ENCODE peak calls at places on chromosomes 13 and 19, in nine cellular contexts. B is spleen; K is AG09319; Q is kidney tubule cell; X is activated B cell treated with CpG ODN at 0.5 μM for 24 hours; Y is foreskin fibroblast; D is central memory CD4-positive, alpha-beta T cell; Z is glutamatergic neuron; T is GOT3. N is an unnamed sample.

GRCh38 chr19:29667941-29668340 is 2.7 kb downstream of the PLEKHF1 start:
- DNase-seq in X (no peak), T (no peak), D (peak), Q (no peak), K (no peak), Z (no peak), B (peak), Y (no peak), N (no peak)

GRCh38 chr13:40477623-40478608 is 188.5 kb downstream of the FOXO1 start:
- DNase-seq in D (no peak), X (no peak), T (no peak), Q (no peak), B (no peak), Z (no peak), K (no peak), Y (no peak), N (no peak)

GRCh38 chr19:18294467-18294864 is 13.0 kb upstream of the JUND start:
- DNase-seq in Q (peak), T (no peak), X (peak), Y (peak), B (peak), D (peak), Z (peak), K (no peak), N (no peak)

GRCh38 chr19:28049875-28050274 is 1163.1 kb downstream of the UQCRFS1 start:
- DNase-seq in X (no peak), D (no peak), B (no peak), Q (no peak), Y (no peak), Z (no peak), K (no peak), T (no peak), N (no peak)

GRCh38 chr13:43838909-43839308 is 40.6 kb downstream of the CCDC122 start:
- DNase-seq in Z (no peak), K (peak), D (no peak), Q (no peak), B (no peak), T (no peak), X (no peak), Y (peak), N (peak)

GRCh38 chr19:33284146-33284643 is 18.1 kb downstream of the CEBPA start:
- DNase-seq in Q (no peak), K (no peak), D (no peak), B (no peak), X (no peak), Y (no peak), T (no peak), Z (no peak), N (no peak)

GRCh38 chr19:3492919-3493318 is 7.6 kb downstream of the DOHH start:
- DNase-seq in Z (no peak), Q (no peak), T (no peak), D (no peak), Y (no peak), B (no peak), K (no peak), X (no peak), N (no peak)

GRCh38 chr19:52351512-52351911 is 15.5 kb downstream of the ZNF610 start:
- DNase-seq in T (no peak), D (no peak), K (no peak), B (no peak), Q (no peak), Z (peak), Y (no peak), X (no peak), N (no peak)

GRCh38 chr13:44088911-44089851 is 209.5 kb downstream of the LACC1 start:
- DNase-seq in T (no peak), Z (no peak), Q (no peak), Y (no peak), K (no peak), B (no peak), X (no peak), D (peak), N (no peak)

GRCh38 chr13:110380359-110381028 is 73.4 kb downstream of the COL4A2 start:
- DNase-seq in K (no peak), B (no peak), D (no peak), Q (peak), Y (peak), T (no peak), Z (no peak), X (no peak), N (no peak)

GRCh38 chr19:860481-861098 is 1.1 kb downstream of the CFD start:
- DNase-seq in D (peak), T (no peak), Z (peak), X (peak), Y (peak), K (peak), B (peak), Q (peak), N (no peak)

GRCh38 chr19:9171393-9171991 is 7.3 kb upstream of the OR7D2 start:
- DNase-seq in D (no peak), K (no peak), Y (peak), T (no peak), Z (no peak), B (no peak), X (no peak), Q (no peak), N (no peak)

GRCh38 chr19:32322541-32322940 is 22.9 kb upstream of the ZNF507 start:
- DNase-seq in X (no peak), T (no peak), D (no peak), B (no peak), Y (no peak), Q (no peak), K (no peak), Z (no peak), N (no peak)

GRCh38 chr19:42108527-42109389 is 23.5 kb downstream of the POU2F2 start:
- DNase-seq in D (peak), Z (peak), B (peak), K (peak), X (peak), Q (peak), T (peak), Y (peak), N (peak)

GRCh38 chr13:99821741-99822140 is 149.8 kb downstream of the ZIC5 start:
- DNase-seq in B (no peak), Z (no peak), T (no peak), X (no peak), D (no peak), K (no peak), Q (no peak), Y (no peak), N (peak)